ENCODE peak calls at places on chromosomes 1 and 21, in six cellular contexts. Z is OCI-LY7, D is adrenal gland, U is left ventricle myocardium inferior, M is breast epithelium, K is aorta. N is an unnamed sample.

GRCh38 chr1:186420311-186420710 is 40.6 kb downstream of the PDC start:
- DNase-seq in K (no peak), D (no peak), M (no peak), Z (no peak), U (no peak), N (no peak)

GRCh38 chr1:181350146-181350545 is 133.2 kb upstream of the CACNA1E start:
- DNase-seq in D (no peak), K (no peak), U (no peak), Z (no peak), M (no peak), N (no peak)

GRCh38 chr1:172357753-172358152 is 62.7 kb upstream of the C1orf105 start:
- DNase-seq in M (no peak), U (no peak), Z (peak; percentile 6), K (no peak), D (no peak), N (no peak)

GRCh38 chr1:6208723-6209660 is 3.1 kb downstream of the RNF207 start:
- DNase-seq in Z (no peak), M (no peak), D (peak; percentile 62), U (peak; percentile 56), K (no peak), N (no peak)

GRCh38 chr1:44810101-44810761 is 1.9 kb downstream of the BTBD19 start:
- DNase-seq in Z (peak; percentile 48), K (peak; percentile 92), D (peak; percentile 89), M (peak; percentile 91), U (peak; percentile 63), N (no peak)

GRCh38 chr1:184649500-184649899 is 105.2 kb downstream of the EDEM3 start:
- DNase-seq in K (no peak), Z (no peak), M (no peak), D (no peak), U (no peak), N (no peak)

GRCh38 chr1:63322248-63322943 is at the start of gene FOXD3:
- DNase-seq in U (peak; percentile 52), Z (peak; percentile 56), K (peak; percentile 88), D (peak; percentile 64), M (peak; percentile 50), N (peak; percentile 41)

GRCh38 chr1:212607206-212607923 is 1.2 kb upstream of the ATF3 start:
- DNase-seq in Z (peak; percentile 4), U (peak; percentile 25), K (peak; percentile 87), M (peak; percentile 53), D (peak; percentile 40), N (no peak)

GRCh38 chr1:205585169-205585834 is 46.5 kb downstream of the ELK4 start:
- DNase-seq in D (no peak), Z (no peak), K (peak; percentile 19), U (no peak), M (no peak), N (no peak)
- H3K27ac ChIP-seq in D (no peak overlapping the region), Z (no peak overlapping the region), K (no peak overlapping the region), U (no peak overlapping the region), M (no peak overlapping the region), N (no peak overlapping the region)

GRCh38 chr1:155648207-155649147 is 38.5 kb downstream of the MSTO1 start:
- DNase-seq in K (no peak), Z (peak; percentile 20), D (peak; percentile 40), M (peak; percentile 31), U (no peak), N (peak; percentile 84)

GRCh38 chr1:155645024-155645423 is 35.0 kb downstream of the MSTO1 start:
- DNase-seq in K (no peak), Z (no peak), U (no peak), M (peak; percentile 25), D (peak; percentile 39), N (no peak)

GRCh38 chr1:155646307-155646706 is 36.3 kb downstream of the MSTO1 start:
- DNase-seq in Z (no peak), K (no peak), M (peak; percentile 92), D (no peak), U (peak; percentile 20), N (no peak)

GRCh38 chr1:155643230-155643629 is 33.2 kb downstream of the MSTO1 start:
- DNase-seq in M (no peak), K (no peak), D (no peak), Z (no peak), U (no peak), N (no peak)

GRCh38 chr1:155645648-155646047 is 35.6 kb downstream of the MSTO1 start:
- DNase-seq in K (peak; percentile 86), Z (no peak), U (peak; percentile 24), M (peak; percentile 35), D (peak; percentile 58), N (no peak)
- H3K27ac ChIP-seq in K (peak overlapping the region; percentile 69), Z (no peak overlapping the region), U (peak overlapping the region; percentile 8), M (peak overlapping the region; percentile 87), D (no peak overlapping the region), N (no peak overlapping the region)

GRCh38 chr1:94970783-94971182 is 43.9 kb upstream of the CNN3 start:
- DNase-seq in D (no peak), K (no peak), M (no peak), Z (no peak), U (no peak), N (no peak)
- H3K27ac ChIP-seq in D (no peak overlapping the region), K (no peak overlapping the region), M (peak overlapping the region; percentile 72), Z (no peak overlapping the region), U (peak overlapping the region; percentile 75), N (no peak overlapping the region)

GRCh38 chr21:36134820-36135390 is at the start of gene CBR3:
- DNase-seq in K (peak; percentile 87), M (peak; percentile 48), D (peak; percentile 46), Z (no peak), U (peak; percentile 72), N (peak; percentile 62)
- H3K27ac ChIP-seq in K (peak within 1 kb of the TSS; percentile 44), M (peak within 1 kb of the TSS; percentile 93), D (no peak within 1 kb of the TSS), Z (no peak within 1 kb of the TSS), U (peak within 1 kb of the TSS; percentile 95), N (peak within 1 kb of the TSS; percentile 98)

DNA sequence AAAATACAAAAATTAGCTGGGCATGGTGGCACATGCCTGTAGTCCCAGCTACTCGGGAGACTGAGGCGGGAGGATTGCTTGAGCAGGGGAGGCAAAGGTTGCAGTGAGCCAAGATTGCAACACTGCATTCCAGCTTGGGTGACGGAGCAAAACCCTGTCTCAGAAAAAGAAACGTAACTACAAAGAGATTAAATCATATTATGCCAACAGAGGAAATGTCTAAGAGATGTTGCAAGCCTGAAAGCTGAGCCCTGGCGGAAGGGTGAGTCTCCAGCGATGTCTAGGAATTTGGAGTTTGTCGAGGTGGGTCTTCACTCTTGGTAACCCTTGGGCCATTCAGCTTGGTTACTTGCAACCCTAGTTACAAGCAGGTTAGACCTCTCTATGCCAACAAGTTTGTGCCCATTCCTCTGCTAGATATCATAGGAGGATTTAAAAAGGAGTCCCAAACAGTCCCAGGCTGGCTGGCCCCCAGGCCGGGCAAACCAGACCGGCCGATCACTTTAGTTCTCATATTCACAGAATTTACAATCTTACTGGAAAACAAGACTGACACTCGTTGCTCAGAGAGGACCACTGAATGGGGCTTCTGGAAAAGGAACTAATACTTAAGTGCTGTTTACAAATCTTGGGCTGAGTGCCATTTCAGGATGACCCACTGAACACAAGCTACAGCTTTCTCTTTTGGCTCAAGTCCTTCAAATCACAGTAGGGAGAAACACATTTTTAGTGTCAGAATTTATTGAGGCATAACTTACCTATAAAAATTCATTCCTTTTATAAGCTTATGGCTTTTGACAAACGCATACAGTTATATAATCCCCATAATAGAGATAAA is 27.1 kb downstream of the SLC30A1 start:
- DNase-seq in D (no peak), Z (no peak), U (no peak), K (no peak), M (no peak), N (peak; percentile 74)
- H3K27ac ChIP-seq in D (no peak overlapping the region), Z (no peak overlapping the region), U (no peak overlapping the region), K (no peak overlapping the region), M (no peak overlapping the region), N (peak overlapping the region; percentile 91)

N was measured in RWPE1.